ENCODE peak calls at places on chromosomes 7 and 10, in six cellular contexts. One of them, this sample, is unnamed.

GRCh38 chr10:128095753-128096469 is 30.3 kb downstream of the MKI67 start:
- DNase-seq in COR-L47: no peak
- DNase-seq in fibroblast of mammary gland: no peak
- DNase-seq in naive thymus-derived CD8-positive, alpha-beta T cell: no peak
- DNase-seq in AG10803: no peak
- DNase-seq in stimulated activated CD8-positive, alpha-beta memory T cell treated with anti-CD3 and anti-CD28 coated beads, Interleukin-15, amount 100 ng/mL, for 24 hours: no peak
- DNase-seq in this sample: no peak

GRCh38 chr7:157401567-157402387 is 65.0 kb downstream of the DNAJB6 start:
- DNase-seq in COR-L47: no peak
- DNase-seq in fibroblast of mammary gland: no peak
- DNase-seq in naive thymus-derived CD8-positive, alpha-beta T cell: no peak
- DNase-seq in AG10803: no peak
- DNase-seq in stimulated activated CD8-positive, alpha-beta memory T cell treated with anti-CD3 and anti-CD28 coated beads, Interleukin-15, amount 100 ng/mL, for 24 hours: no peak
- DNase-seq in this sample: no peak

GRCh38 chr10:62384447-62385081 is 10.4 kb downstream of the ZNF365 start:
- DNase-seq in COR-L47: no peak
- DNase-seq in fibroblast of mammary gland: peak
- DNase-seq in naive thymus-derived CD8-positive, alpha-beta T cell: no peak
- DNase-seq in AG10803: no peak
- DNase-seq in stimulated activated CD8-positive, alpha-beta memory T cell treated with anti-CD3 and anti-CD28 coated beads, Interleukin-15, amount 100 ng/mL, for 24 hours: no peak
- DNase-seq in this sample: no peak

GRCh38 chr10:25059990-25060389 is 43.6 kb downstream of the THNSL1 start:
- DNase-seq in COR-L47: no peak
- DNase-seq in fibroblast of mammary gland: peak
- DNase-seq in naive thymus-derived CD8-positive, alpha-beta T cell: no peak
- DNase-seq in AG10803: peak
- DNase-seq in stimulated activated CD8-positive, alpha-beta memory T cell treated with anti-CD3 and anti-CD28 coated beads, Interleukin-15, amount 100 ng/mL, for 24 hours: no peak
- DNase-seq in this sample: no peak

GRCh38 chr7:135147899-135148721 is at the start of gene TMEM140:
- DNase-seq in COR-L47: no peak
- DNase-seq in fibroblast of mammary gland: peak
- DNase-seq in naive thymus-derived CD8-positive, alpha-beta T cell: peak
- DNase-seq in AG10803: peak
- DNase-seq in stimulated activated CD8-positive, alpha-beta memory T cell treated with anti-CD3 and anti-CD28 coated beads, Interleukin-15, amount 100 ng/mL, for 24 hours: no peak
- DNase-seq in this sample: no peak

GRCh38 chr10:11653758-11654471 is 42.5 kb upstream of the USP6NL start:
- DNase-seq in COR-L47: no peak
- DNase-seq in fibroblast of mammary gland: no peak
- DNase-seq in naive thymus-derived CD8-positive, alpha-beta T cell: no peak
- DNase-seq in AG10803: no peak
- DNase-seq in stimulated activated CD8-positive, alpha-beta memory T cell treated with anti-CD3 and anti-CD28 coated beads, Interleukin-15, amount 100 ng/mL, for 24 hours: no peak
- DNase-seq in this sample: no peak

GRCh38 chr10:52631146-52631545 is 141.4 kb downstream of the MBL2 start:
- DNase-seq in COR-L47: no peak
- DNase-seq in fibroblast of mammary gland: no peak
- DNase-seq in naive thymus-derived CD8-positive, alpha-beta T cell: no peak
- DNase-seq in AG10803: no peak
- DNase-seq in stimulated activated CD8-positive, alpha-beta memory T cell treated with anti-CD3 and anti-CD28 coated beads, Interleukin-15, amount 100 ng/mL, for 24 hours: no peak
- DNase-seq in this sample: no peak

GRCh38 chr7:157211710-157212109 is 73.0 kb downstream of the UBE3C start:
- DNase-seq in COR-L47: no peak
- DNase-seq in fibroblast of mammary gland: peak
- DNase-seq in naive thymus-derived CD8-positive, alpha-beta T cell: no peak
- DNase-seq in AG10803: peak
- DNase-seq in stimulated activated CD8-positive, alpha-beta memory T cell treated with anti-CD3 and anti-CD28 coated beads, Interleukin-15, amount 100 ng/mL, for 24 hours: no peak
- DNase-seq in this sample: no peak

GRCh38 chr10:105328441-105328840 is 687.4 kb downstream of the SORCS3 start:
- DNase-seq in COR-L47: peak
- DNase-seq in fibroblast of mammary gland: no peak
- DNase-seq in naive thymus-derived CD8-positive, alpha-beta T cell: no peak
- DNase-seq in AG10803: no peak
- DNase-seq in stimulated activated CD8-positive, alpha-beta memory T cell treated with anti-CD3 and anti-CD28 coated beads, Interleukin-15, amount 100 ng/mL, for 24 hours: no peak
- DNase-seq in this sample: no peak

GRCh38 chr10:30554443-30554831 is 75.1 kb downstream of the LYZL2 start:
- DNase-seq in COR-L47: no peak
- DNase-seq in fibroblast of mammary gland: no peak
- DNase-seq in naive thymus-derived CD8-positive, alpha-beta T cell: no peak
- DNase-seq in AG10803: no peak
- DNase-seq in stimulated activated CD8-positive, alpha-beta memory T cell treated with anti-CD3 and anti-CD28 coated beads, Interleukin-15, amount 100 ng/mL, for 24 hours: no peak
- DNase-seq in this sample: no peak

GRCh38 chr10:103676058-103676785 is 179.2 kb downstream of the SH3PXD2A start:
- DNase-seq in COR-L47: no peak
- DNase-seq in fibroblast of mammary gland: peak
- DNase-seq in naive thymus-derived CD8-positive, alpha-beta T cell: no peak
- DNase-seq in AG10803: peak
- DNase-seq in stimulated activated CD8-positive, alpha-beta memory T cell treated with anti-CD3 and anti-CD28 coated beads, Interleukin-15, amount 100 ng/mL, for 24 hours: no peak
- DNase-seq in this sample: no peak

GRCh38 chr7:11427686-11428273 is 404.2 kb downstream of the THSD7A start:
- DNase-seq in COR-L47: peak
- DNase-seq in fibroblast of mammary gland: peak
- DNase-seq in naive thymus-derived CD8-positive, alpha-beta T cell: peak
- DNase-seq in AG10803: peak
- DNase-seq in stimulated activated CD8-positive, alpha-beta memory T cell treated with anti-CD3 and anti-CD28 coated beads, Interleukin-15, amount 100 ng/mL, for 24 hours: no peak
- DNase-seq in this sample: no peak

GRCh38 chr7:74495112-74495880 is 41.6 kb downstream of the GTF2IRD1 start:
- DNase-seq in COR-L47: no peak
- DNase-seq in fibroblast of mammary gland: no peak
- DNase-seq in naive thymus-derived CD8-positive, alpha-beta T cell: no peak
- DNase-seq in AG10803: no peak
- DNase-seq in stimulated activated CD8-positive, alpha-beta memory T cell treated with anti-CD3 and anti-CD28 coated beads, Interleukin-15, amount 100 ng/mL, for 24 hours: no peak
- DNase-seq in this sample: no peak

This sample was measured in breast epithelium.